ENCODE peak calls at places on chromosomes 7 and 10, in four cellular contexts. R is tibial nerve, I is suprapubic skin, L is uterus. D is an unnamed sample.

GRCh38 chr7:44385384-44386138 is 60.2 kb upstream of the CAMK2B start:
- DNase-seq in R (no peak), I (no peak), L (no peak), D (no peak)

GRCh38 chr7:93310346-93310745 is 78.2 kb downstream of the VPS50 start:
- DNase-seq in R (no peak), I (no peak), L (no peak), D (peak)

GRCh38 chr7:150520145-150520544 is 5.5 kb downstream of the GIMAP7 start:
- DNase-seq in R (no peak), I (no peak), L (no peak), D (no peak)

GRCh38 chr10:21424511-21424910 is 101.0 kb downstream of the SKIDA1 start:
- DNase-seq in R (no peak), I (no peak), L (no peak), D (peak)

GRCh38 chr7:149680316-149681025 is 92.9 kb downstream of the ZNF467 start:
- DNase-seq in R (no peak), I (no peak), L (no peak), D (peak)

GRCh38 chr10:4212111-4212635 is 427.2 kb upstream of the KLF6 start:
- DNase-seq in R (no peak), I (no peak), L (no peak), D (no peak)

GRCh38 chr10:22620140-22620857 is 94.1 kb downstream of the PIP4K2A start:
- DNase-seq in R (peak), I (peak), L (peak), D (peak)

GRCh38 chr7:40715053-40715430 is 580.2 kb downstream of the SUGCT start:
- DNase-seq in R (no peak), I (no peak), L (no peak), D (peak)

GRCh38 chr10:120963587-120964220 is 112.5 kb downstream of the WDR11 start:
- DNase-seq in R (no peak), I (no peak), L (no peak), D (no peak)

GRCh38 chr10:47104786-47105385 is 193.7 kb downstream of the PTPN20 start:
- DNase-seq in R (peak), I (no peak), L (no peak), D (no peak)

GRCh38 chr7:5187605-5188004 is 2.4 kb upstream of the WIPI2 start:
- DNase-seq in R (no peak), I (no peak), L (no peak), D (no peak)

GRCh38 chr10:21403256-21404015 is 122.0 kb downstream of the SKIDA1 start:
- DNase-seq in R (no peak), I (no peak), L (no peak), D (no peak)

GRCh38 chr7:69892790-69893189 is 294.5 kb downstream of the AUTS2 start:
- DNase-seq in R (no peak), I (no peak), L (no peak), D (no peak)

GRCh38 chr7:56218510-56218909 is 102.3 kb upstream of the NUPR2 start:
- DNase-seq in R (no peak), I (no peak), L (no peak), D (no peak)

GRCh38 chr10:13890617-13891541 is 304.1 kb downstream of the PRPF18 start:
- DNase-seq in R (no peak), I (no peak), L (peak), D (peak)

GRCh38 chr10:121260383-121260782 is 337.9 kb downstream of the FGFR2 start:
- DNase-seq in R (no peak), I (no peak), L (no peak), D (no peak)

GRCh38 chr7:26143298-26144044 is 8.5 kb upstream of the NFE2L3 start:
- DNase-seq in R (no peak), I (no peak), L (no peak), D (peak)

GRCh38 chr10:78042058-78042751 is 8.5 kb downstream of the RPS24 start:
- DNase-seq in R (no peak), I (no peak), L (no peak), D (no peak)

GRCh38 chr10:72062832-72063702 is 25.3 kb downstream of the SPOCK2 start:
- DNase-seq in R (no peak), I (no peak), L (no peak), D (no peak)

GRCh38 chr7:49631071-49631826 is 142.2 kb upstream of the VWC2 start:
- DNase-seq in R (no peak), I (no peak), L (no peak), D (no peak)

GRCh38 chr10:116888380-116889055 is 39.2 kb downstream of the ENO4 start:
- DNase-seq in R (no peak), I (peak), L (peak), D (peak)

GRCh38 chr7:41232086-41232485 is 470.8 kb downstream of the INHBA start:
- DNase-seq in R (no peak), I (no peak), L (no peak), D (peak)

GRCh38 chr10:110857265-110858158 is 14.2 kb upstream of the PDCD4 start:
- DNase-seq in R (no peak), I (no peak), L (no peak), D (peak)

GRCh38 chr10:11192304-11193018 is 174.8 kb downstream of the CELF2 start:
- DNase-seq in R (no peak), I (no peak), L (no peak), D (no peak)

GRCh38 chr7:116679495-116679894 is 7.5 kb downstream of the MET start:
- DNase-seq in R (no peak), I (no peak), L (no peak), D (no peak)

GRCh38 chr7:52944916-52945315 is 90.5 kb upstream of the POM121L12 start:
- DNase-seq in R (no peak), I (no peak), L (no peak), D (peak)

GRCh38 chr10:1212571-1213141 is 156.5 kb downstream of the WDR37 start:
- DNase-seq in R (no peak), I (no peak), L (no peak), D (no peak)

GRCh38 chr7:1541431-1542162 is 11.1 kb downstream of the MAFK start:
- DNase-seq in R (no peak), I (peak), L (no peak), D (no peak)

GRCh38 chr7:2540133-2540532 is 15.2 kb downstream of the BRAT1 start:
- DNase-seq in R (no peak), I (no peak), L (no peak), D (no peak)

GRCh38 chr10:74244097-74244685 is 93.2 kb downstream of the ADK start:
- DNase-seq in R (no peak), I (no peak), L (no peak), D (peak)

GRCh38 chr7:47474937-47475879 is 106.7 kb downstream of the TNS3 start:
- DNase-seq in R (peak), I (peak), L (peak), D (peak)

GRCh38 chr10:37774351-37774750 is 83.1 kb downstream of the ZNF248 start:
- DNase-seq in R (no peak), I (no peak), L (no peak), D (no peak)

GRCh38 chr10:70565556-70566514 is 36.7 kb downstream of the PRF1 start:
- DNase-seq in R (no peak), I (no peak), L (no peak), D (no peak)

GRCh38 chr10:62083868-62084267 is 182.4 kb downstream of the ARID5B start:
- DNase-seq in R (no peak), I (no peak), L (peak), D (peak)

GRCh38 chr10:43041422-43042342 is 35.2 kb upstream of the RET start:
- DNase-seq in R (peak), I (peak), L (no peak), D (no peak)

GRCh38 chr7:106592282-106593027 is 68.5 kb downstream of the CCDC71L start:
- DNase-seq in R (no peak), I (no peak), L (no peak), D (no peak)

GRCh38 chr7:50141131-50141530 is 48.1 kb upstream of the ZPBP start:
- DNase-seq in R (no peak), I (no peak), L (no peak), D (no peak)

GRCh38 chr7:116579322-116579721 is 54.5 kb downstream of the CAV1 start:
- DNase-seq in R (no peak), I (no peak), L (no peak), D (no peak)

GRCh38 chr7:77360969-77361368 is 55.2 kb downstream of the GSAP start:
- DNase-seq in R (no peak), I (no peak), L (no peak), D (no peak)

GRCh38 chr10:8116474-8116873 is 62.0 kb downstream of the GATA3 start:
- DNase-seq in R (no peak), I (no peak), L (no peak), D (no peak)

GRCh38 chr7:157358041-157358752 is 21.4 kb downstream of the DNAJB6 start:
- DNase-seq in R (no peak), I (peak), L (no peak), D (no peak)
- TF ChIP-seq CTCF in R (no peak), I (no peak), L (no peak), D (no peak)

GRCh38 chr7:17298840-17299476 is 506 bp downstream of the AHR start:
- DNase-seq in R (peak), I (peak), L (peak), D (no peak)

GRCh38 chr7:17299477-17299991 is 1.1 kb downstream of the AHR start:
- DNase-seq in R (no peak), I (no peak), L (no peak), D (no peak)

GRCh38 chr7:17300012-17300411 is 1.6 kb downstream of the AHR start:
- DNase-seq in R (no peak), I (no peak), L (no peak), D (no peak)

GRCh38 chr7:17302575-17303142 is 4.2 kb downstream of the AHR start:
- DNase-seq in R (no peak), I (no peak), L (no peak), D (peak)

GRCh38 chr7:17301491-17302101 is 3.1 kb downstream of the AHR start:
- DNase-seq in R (peak), I (peak), L (no peak), D (peak)
- H3K4me3 ChIP-seq in R (peak), I (peak), L (peak), D (peak)

GRCh38 chr7:90621130-90621891 is 25.2 kb downstream of the CDK14 start:
- DNase-seq in R (no peak), I (no peak), L (no peak), D (no peak)
- TF ChIP-seq CTCF in R (no peak), I (no peak), L (no peak), D (no peak)

GRCh38 chr10:16297069-16297468 is 139.7 kb upstream of the PTER start:
- DNase-seq in R (no peak), I (no peak), L (no peak), D (no peak)
- H3K4me3 ChIP-seq in R (no peak), I (no peak), L (no peak), D (no peak)

GRCh38 chr7:129502708-129503685 is 666 bp downstream of the SMKR1 start:
- DNase-seq in R (no peak), I (no peak), L (no peak), D (no peak)
- TF ChIP-seq CTCF in R (no peak), I (no peak), L (no peak), D (no peak)

DNA sequence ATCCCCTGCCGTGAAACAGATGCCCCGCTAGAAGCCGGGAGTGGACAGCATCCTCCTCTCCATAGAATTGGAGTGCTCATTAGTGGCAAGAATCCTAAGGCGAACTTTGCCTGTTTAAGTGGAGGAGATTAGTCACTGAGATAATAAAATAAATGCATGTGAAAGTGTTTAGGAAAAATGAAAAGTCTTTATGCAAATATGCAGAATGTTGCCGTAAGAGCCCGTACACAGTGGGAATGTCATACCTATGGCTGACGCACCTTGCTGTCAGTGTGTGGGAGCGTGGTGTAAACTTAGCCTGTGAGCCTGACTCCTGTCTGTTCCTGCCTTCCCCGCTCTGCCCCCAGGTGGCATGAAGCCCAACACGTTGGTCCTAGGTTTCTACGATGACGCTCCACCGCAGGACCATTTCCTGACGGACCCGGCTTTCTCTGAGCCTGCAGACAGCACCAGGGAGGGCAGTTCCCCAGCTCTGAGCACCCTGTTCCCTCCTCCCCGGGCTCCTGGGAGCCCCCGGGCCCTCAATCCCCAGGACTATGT is 1.7 kb upstream of the TRIP6 start:
- DNase-seq in R (no peak), I (no peak), L (no peak), D (no peak)
- H3K4me3 ChIP-seq in R (peak), I (peak), L (no peak), D (no peak)

GRCh38 chr10:80457554-80458262 is 3.6 kb downstream of the TSPAN14 start:
- DNase-seq in R (no peak), I (no peak), L (no peak), D (no peak)
- TF ChIP-seq CTCF in R (no peak), I (no peak), L (no peak), D (no peak)

DNA sequence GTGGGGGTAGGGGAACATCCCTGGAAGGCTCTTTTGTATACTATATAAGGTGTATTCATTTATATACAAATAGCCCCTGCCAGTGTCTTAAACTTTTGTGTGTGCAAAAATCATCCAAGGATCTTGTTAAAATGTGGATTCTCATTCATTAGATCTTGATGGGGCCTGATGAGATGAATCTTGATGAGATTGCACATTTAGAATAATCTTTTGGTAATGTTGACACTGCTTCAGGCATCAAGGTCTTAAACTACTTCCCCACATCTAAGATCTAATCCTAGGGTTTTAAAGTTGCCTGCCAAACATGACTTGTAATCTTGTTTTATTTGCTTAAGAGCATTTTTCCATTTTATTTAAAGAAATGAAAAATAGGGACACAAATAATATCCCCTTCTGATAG is 13.0 kb downstream of the TLX1 start:
- DNase-seq in R (no peak), I (no peak), L (no peak), D (no peak)
- H3K4me3 ChIP-seq in R (no peak), I (no peak), L (no peak), D (no peak)

GRCh38 chr10:60239228-60239627 is 150.4 kb downstream of the ANK3 start:
- DNase-seq in R (no peak), I (no peak), L (no peak), D (no peak)

GRCh38 chr10:60236869-60237524 is 152.7 kb downstream of the ANK3 start:
- DNase-seq in R (no peak), I (no peak), L (no peak), D (peak)

GRCh38 chr10:60238408-60239100 is 151.1 kb downstream of the ANK3 start:
- DNase-seq in R (no peak), I (no peak), L (no peak), D (peak)

GRCh38 chr10:60235001-60235400 is 154.7 kb downstream of the ANK3 start:
- DNase-seq in R (no peak), I (no peak), L (no peak), D (peak)

GRCh38 chr10:60237977-60238376 is 151.7 kb downstream of the ANK3 start:
- DNase-seq in R (no peak), I (no peak), L (no peak), D (peak)
- TF ChIP-seq CTCF in R (no peak), I (no peak), L (no peak), D (no peak)

GRCh38 chr7:101126651-101127459 is at the start of gene SERPINE1:
- DNase-seq in R (peak), I (peak), L (peak), D (peak)
- H3K4me3 ChIP-seq in R (peak), I (peak), L (no peak), D (peak)